ENCODE peak calls at places on chromosomes 7 and 10, in ten cellular contexts. M is caudate nucleus; O is esophagus muscularis mucosa; B is NCI-H1105; R is dorsolateral prefrontal cortex; W is left colon; V is astrocyte of the cerebellum; H is stimulated activated CD8-positive, alpha-beta memory T cell treated with anti-CD3 and anti-CD28 coated beads, Interleukin-2, amount 100 ng/mL, for 48 hours; Q is cardiac fibroblast; N is prostate gland. Z is an unnamed sample.

GRCh38 chr10:13690281-13690825 is 103.6 kb downstream of the PRPF18 start:
- DNase-seq in M (no peak), O (no peak), B (no peak), R (no peak), W (no peak), V (no peak), H (no peak), Q (no peak), N (peak), Z (no peak)

GRCh38 chr10:101840102-101840684 is 3.4 kb downstream of the KCNIP2 start:
- DNase-seq in M (no peak), O (no peak), B (no peak), R (peak), W (no peak), V (no peak), H (no peak), Q (peak), N (no peak), Z (no peak)

GRCh38 chr7:38492010-38492409 is 139.2 kb downstream of the AMPH start:
- DNase-seq in M (no peak), O (no peak), B (no peak), R (no peak), W (no peak), V (no peak), H (no peak), Q (no peak), N (no peak), Z (no peak)

GRCh38 chr7:87507446-87507845 is 32.0 kb upstream of the ABCB4 start:
- DNase-seq in M (no peak), O (no peak), B (no peak), R (no peak), W (no peak), V (no peak), H (no peak), Q (no peak), N (no peak), Z (no peak)

GRCh38 chr7:77537136-77537594 is at the start of gene PTPN12:
- DNase-seq in M (no peak), O (peak), B (peak), R (no peak), W (no peak), V (peak), H (no peak), Q (no peak), N (peak), Z (peak)

GRCh38 chr7:100888988-100889760 is at the start of gene UFSP1:
- DNase-seq in M (no peak), O (no peak), B (no peak), R (no peak), W (no peak), V (no peak), H (no peak), Q (no peak), N (no peak), Z (no peak)

GRCh38 chr7:45598697-45599520 is 24.7 kb downstream of the ADCY1 start:
- DNase-seq in M (no peak), O (peak), B (no peak), R (peak), W (no peak), V (no peak), H (no peak), Q (no peak), N (no peak), Z (no peak)

GRCh38 chr7:107605223-107605815 is 25.3 kb downstream of the BCAP29 start:
- DNase-seq in M (no peak), O (no peak), B (no peak), R (no peak), W (no peak), V (no peak), H (no peak), Q (no peak), N (no peak), Z (no peak)

GRCh38 chr10:104109908-104110662 is 11.9 kb upstream of the SFR1 start:
- DNase-seq in M (no peak), O (no peak), B (no peak), R (no peak), W (no peak), V (no peak), H (no peak), Q (peak), N (no peak), Z (no peak)

Z was measured in HFF-Myc.